ENCODE peak calls at places on chromosome 18, in six cellular contexts. S is A549, K is endothelial cell of umbilical vein, B is K562, X is IMR-90, F is right lobe of liver. W is an unnamed sample. For H3K4me1, the result is how much of the 10 kb centered on the place peaks cover.

GRCh38 chr18:70289351-70290330 is 796 bp downstream of the SOCS6 start:
- DNase-seq in K (peak), B (peak), X (peak), F (peak), S (no peak), W (no peak)

GRCh38 chr18:11674119-11674518 is 14.9 kb upstream of the GNAL start:
- DNase-seq in B (no peak), K (no peak), S (no peak), X (no peak), F (no peak), W (no peak)

GRCh38 chr18:36711813-36712444 is 116.9 kb downstream of the TPGS2 start:
- DNase-seq in B (no peak), K (no peak), S (peak), X (peak), F (no peak), W (no peak)

GRCh38 chr18:14074187-14074586 is 58.0 kb downstream of the ZNF519 start:
- DNase-seq in X (no peak), F (no peak), B (peak), S (peak), K (no peak), W (no peak)

GRCh38 chr18:33751613-33752221 is 173.7 kb downstream of the ASXL3 start:
- DNase-seq in B (no peak), K (peak), S (peak), F (no peak), X (peak), W (no peak)

GRCh38 chr18:70182548-70182947 is 22.9 kb downstream of the RTTN start:
- DNase-seq in K (no peak), X (no peak), B (no peak), F (no peak), S (no peak), W (no peak)

GRCh38 chr18:69954719-69955118 is 7.0 kb upstream of the CD226 start:
- DNase-seq in F (no peak), S (no peak), X (no peak), B (no peak), K (no peak), W (no peak)

GRCh38 chr18:37570336-37570930 is 4.8 kb upstream of the CELF4 start:
- DNase-seq in X (no peak), K (no peak), S (no peak), F (no peak), B (no peak), W (no peak)

GRCh38 chr18:48741866-48742265 is 203.0 kb downstream of the CTIF start:
- DNase-seq in B (no peak), K (no peak), X (no peak), F (no peak), S (no peak), W (no peak)

GRCh38 chr18:80210312-80211083 is 36.8 kb downstream of the PARD6G start:
- DNase-seq in S (no peak), F (no peak), B (no peak), X (peak), K (no peak), W (no peak)

GRCh38 chr18:59300676-59301285 is 17.7 kb downstream of the CPLX4 start:
- DNase-seq in S (no peak), B (no peak), X (no peak), F (no peak), K (no peak), W (no peak)

GRCh38 chr18:7105943-7106342 is 11.7 kb downstream of the LAMA1 start:
- DNase-seq in K (no peak), F (no peak), S (no peak), B (no peak), X (peak), W (no peak)

GRCh38 chr18:23540867-23541266 is 37.6 kb downstream of the RMC1 start:
- DNase-seq in K (no peak), F (no peak), B (peak), X (peak), S (no peak), W (no peak)

GRCh38 chr18:6414118-6414722 is 491 bp downstream of the L3MBTL4 start:
- DNase-seq in F (peak), K (no peak), X (no peak), B (no peak), S (no peak), W (peak)

GRCh38 chr18:5418985-5419495 is 123.5 kb upstream of the ZBTB14 start:
- DNase-seq in S (no peak), K (no peak), F (no peak), B (no peak), X (no peak), W (no peak)

GRCh38 chr18:78742346-78742745 is 237.3 kb upstream of the SALL3 start:
- DNase-seq in F (peak), B (no peak), K (no peak), X (no peak), S (no peak), W (peak)

GRCh38 chr18:75211721-75212625 is 1.4 kb downstream of the TSHZ1 start:
- DNase-seq in X (peak), B (peak), K (peak), F (peak), S (peak), W (peak)

GRCh38 chr18:62755454-62755853 is 40.1 kb downstream of the PHLPP1 start:
- DNase-seq in B (no peak), S (no peak), X (no peak), K (no peak), F (no peak), W (no peak)

GRCh38 chr18:23958036-23958435 is 56.5 kb upstream of the TTC39C start:
- DNase-seq in K (no peak), S (no peak), X (no peak), F (peak), B (no peak), W (no peak)

GRCh38 chr18:41524674-41525470 is 430.2 kb upstream of the PIK3C3 start:
- DNase-seq in F (no peak), B (no peak), S (no peak), K (no peak), X (no peak), W (no peak)

GRCh38 chr18:45957100-45957499 is 10.0 kb downstream of the EPG5 start:
- DNase-seq in F (no peak), X (peak), B (no peak), S (no peak), K (no peak), W (no peak)

GRCh38 chr18:10560457-10561045 is 34.7 kb downstream of the NAPG start:
- DNase-seq in S (peak), X (peak), B (peak), F (peak), K (peak), W (no peak)

GRCh38 chr18:51569153-51569552 is 371.7 kb upstream of the MEX3C start:
- DNase-seq in K (no peak), S (no peak), B (no peak), X (no peak), F (no peak), W (no peak)

GRCh38 chr18:75053028-75053624 is 155.8 kb downstream of the PTGR3 start:
- DNase-seq in F (no peak), X (no peak), S (no peak), K (no peak), B (no peak), W (no peak)

GRCh38 chr18:10419420-10420103 is 34.9 kb upstream of the APCDD1 start:
- DNase-seq in S (no peak), X (peak), B (peak), K (no peak), F (no peak), W (no peak)

GRCh38 chr18:46369323-46369722 is 265.1 kb downstream of the HAUS1 start:
- DNase-seq in S (no peak), F (no peak), K (no peak), B (no peak), X (no peak), W (no peak)

GRCh38 chr18:22169889-22170420 is 566 bp downstream of the GATA6 start:
- DNase-seq in F (peak), X (peak), S (no peak), K (peak), B (peak), W (peak)

GRCh38 chr18:22172594-22173049 is 3.2 kb downstream of the GATA6 start:
- DNase-seq in X (no peak), K (peak), B (no peak), S (no peak), F (no peak), W (no peak)

GRCh38 chr18:22171839-22172582 is 2.6 kb downstream of the GATA6 start:
- DNase-seq in B (no peak), X (no peak), S (no peak), F (no peak), K (no peak), W (no peak)

GRCh38 chr18:22170421-22171262 is 1.3 kb downstream of the GATA6 start:
- DNase-seq in X (peak), B (no peak), F (peak), S (peak), K (peak), W (peak)

GRCh38 chr18:22171263-22171838 is 2.0 kb downstream of the GATA6 start:
- DNase-seq in K (no peak), X (no peak), S (no peak), B (no peak), F (no peak), W (no peak)
- H3K27ac ChIP-seq in K (peak), X (peak), S (no peak), B (no peak), F (peak), W (peak)

DNA sequence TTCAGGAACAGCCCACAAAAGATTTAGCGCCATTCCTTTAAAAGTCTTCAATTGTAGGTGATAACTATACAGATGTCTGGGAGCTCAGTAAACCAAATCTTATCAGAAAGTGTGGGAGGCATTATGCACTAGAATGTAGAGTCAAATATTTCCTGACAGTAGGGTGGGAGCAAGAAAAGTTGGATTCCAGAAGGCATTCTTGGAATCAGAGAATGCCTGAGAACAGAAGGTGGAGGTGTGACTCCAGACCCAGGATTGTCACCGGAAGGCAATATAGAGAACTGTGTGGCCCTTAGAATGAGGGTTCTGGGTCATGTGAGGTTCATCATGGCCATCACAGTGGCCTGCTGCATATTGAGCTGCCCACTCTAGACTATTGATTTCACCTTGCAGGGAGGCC is 90.0 kb downstream of the SETBP1 start:
- DNase-seq in X (no peak), K (no peak), F (no peak), B (no peak), S (no peak), W (no peak)
- H3K4me1 ChIP-seq in X (under half), K (under half), F (under half), B (under half), S (under half), W (under half)

DNA sequence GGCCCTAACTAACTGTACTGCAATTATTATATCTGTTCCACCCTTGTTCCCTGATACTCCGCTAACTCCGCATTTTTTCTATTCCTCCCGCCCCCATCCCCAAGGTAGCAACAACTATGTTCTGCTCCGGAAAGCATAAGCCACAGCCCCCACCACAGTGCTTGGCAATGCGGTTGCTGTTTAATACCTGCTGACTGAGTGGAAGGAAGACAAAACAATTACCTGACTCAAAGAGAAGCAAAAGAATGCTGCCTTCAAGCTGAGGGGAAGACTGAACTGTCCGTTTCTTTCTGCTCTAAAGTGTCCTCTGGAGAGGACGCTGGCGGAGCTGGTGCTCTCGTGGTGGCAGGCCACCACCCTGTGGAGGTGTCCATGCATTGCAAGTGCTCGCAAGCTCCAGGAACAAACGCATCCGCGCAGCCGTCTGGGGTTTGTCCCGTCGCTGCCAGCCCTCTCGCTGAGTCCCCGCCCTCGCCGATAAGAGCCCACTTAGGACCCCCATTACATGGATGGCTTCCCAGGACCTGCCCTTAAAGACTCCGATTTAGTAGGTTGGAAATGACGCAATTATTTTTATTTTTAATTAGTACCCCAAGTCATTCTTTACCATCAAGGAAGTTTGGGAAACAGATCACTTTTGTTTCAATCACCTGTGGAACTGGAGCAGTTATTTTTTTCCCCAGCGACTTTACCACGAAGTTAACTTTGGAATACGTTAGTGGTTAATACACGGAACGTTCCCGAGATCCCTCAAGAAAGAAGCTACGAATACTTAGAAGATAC is 1.6 kb upstream of the MYL12A start:
- DNase-seq in S (peak), X (peak), F (peak), K (peak), B (peak), W (peak)
- TF ChIP-seq POLR2A in S (no peak), X (peak), F (peak), K (no peak), B (no peak), W (no peak)

GRCh38 chr18:73458186-73458964 is 590.6 kb upstream of the NETO1 start:
- DNase-seq in B (no peak), S (no peak), F (no peak), X (peak), K (no peak), W (no peak)

GRCh38 chr18:73462092-73462491 is 594.3 kb upstream of the NETO1 start:
- DNase-seq in X (peak), S (no peak), K (no peak), F (peak), B (no peak), W (no peak)

GRCh38 chr18:73456643-73457042 is 588.9 kb upstream of the NETO1 start:
- DNase-seq in S (no peak), X (no peak), K (no peak), F (no peak), B (no peak), W (no peak)

GRCh38 chr18:73461038-73461779 is 593.4 kb upstream of the NETO1 start:
- DNase-seq in B (no peak), K (no peak), X (peak), S (no peak), F (no peak), W (no peak)

DNA sequence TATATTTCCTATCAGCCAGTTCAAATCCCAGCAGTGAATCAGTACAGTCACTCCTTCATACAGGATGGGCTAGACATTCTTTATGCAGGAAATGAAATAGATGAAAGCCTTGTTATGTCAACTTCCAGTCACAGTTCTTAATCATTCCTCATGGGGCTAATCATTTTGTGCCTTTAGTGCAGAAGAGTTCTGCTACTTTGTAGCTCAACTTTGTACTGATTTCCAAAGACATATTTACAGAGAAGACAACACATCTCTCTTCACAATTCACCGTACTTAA is 593.9 kb upstream of the NETO1 start:
- DNase-seq in B (no peak), X (peak), K (no peak), S (no peak), F (no peak), W (no peak)
- H3K27ac ChIP-seq in B (no peak), X (no peak), K (no peak), S (no peak), F (no peak), W (no peak)

GRCh38 chr18:77074431-77074830 is 58.2 kb downstream of the MBP start:
- DNase-seq in K (no peak), X (no peak), S (no peak), F (no peak), B (no peak), W (no peak)
- H3K4me1 ChIP-seq in K (under half), X (under half), S (half or more), F (under half), B (under half), W (under half)

DNA sequence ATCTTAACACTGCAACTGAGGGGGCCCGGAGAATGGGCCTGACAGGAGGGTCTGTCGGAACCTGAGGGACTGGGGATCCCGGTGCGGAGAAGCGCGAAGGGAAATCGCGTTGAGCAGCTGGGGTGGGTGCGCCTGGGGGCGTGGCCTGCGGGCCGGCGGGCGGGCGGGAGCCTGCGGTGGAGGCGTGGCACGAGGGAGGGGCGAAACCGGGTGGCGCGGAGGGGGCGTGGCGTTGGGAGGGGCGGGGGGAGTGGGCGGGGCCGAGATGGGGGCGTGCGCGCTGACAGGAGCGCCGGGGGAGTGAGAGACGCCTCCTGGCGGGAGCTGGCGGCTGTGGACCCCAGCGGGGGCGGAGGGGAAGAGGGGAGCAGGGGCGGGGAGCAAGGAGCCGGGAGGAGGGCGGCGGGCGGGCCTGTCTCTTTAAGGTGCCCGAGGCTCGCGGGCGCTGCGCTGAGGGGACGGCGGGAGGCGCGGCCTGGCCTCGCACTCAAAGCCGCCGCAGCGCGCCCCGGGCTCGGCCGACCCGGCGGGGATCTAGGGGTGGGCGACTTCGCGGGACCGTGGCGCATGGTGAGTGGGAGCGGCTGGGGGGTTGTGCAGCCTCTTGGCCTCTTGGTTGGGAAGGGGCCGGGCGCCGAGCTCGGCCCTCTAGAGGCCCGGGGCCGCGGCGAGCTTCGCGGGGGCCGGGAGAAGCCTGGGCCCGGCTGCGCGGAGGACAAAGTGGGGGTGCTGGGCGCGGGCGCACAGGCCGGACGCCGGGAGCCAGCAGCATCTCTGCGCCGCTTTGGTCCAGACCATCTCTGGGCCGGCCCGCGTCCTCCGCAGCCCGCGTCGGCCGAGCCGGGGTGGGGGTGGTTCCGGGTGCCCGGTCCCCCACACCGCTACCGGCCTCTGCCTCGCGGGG is at the start of gene TWSG1:
- DNase-seq in S (peak), X (peak), B (peak), K (peak), F (peak), W (peak)
- TF ChIP-seq POLR2A in S (peak), X (no peak), B (peak), K (peak), F (peak), W (no peak)

GRCh38 chr18:57629399-57629798 is 7.8 kb upstream of the NARS1 start:
- DNase-seq in K (no peak), X (no peak), F (no peak), B (no peak), S (no peak), W (no peak)

GRCh38 chr18:57630759-57631660 is 9.4 kb upstream of the NARS1 start:
- DNase-seq in X (no peak), F (no peak), K (no peak), B (no peak), S (no peak), W (no peak)

GRCh38 chr18:57627488-57627887 is 5.9 kb upstream of the NARS1 start:
- DNase-seq in B (no peak), K (peak), X (peak), F (no peak), S (no peak), W (no peak)

GRCh38 chr18:57631697-57632096 is 10.1 kb upstream of the NARS1 start:
- DNase-seq in X (no peak), K (peak), B (peak), S (no peak), F (no peak), W (no peak)

DNA sequence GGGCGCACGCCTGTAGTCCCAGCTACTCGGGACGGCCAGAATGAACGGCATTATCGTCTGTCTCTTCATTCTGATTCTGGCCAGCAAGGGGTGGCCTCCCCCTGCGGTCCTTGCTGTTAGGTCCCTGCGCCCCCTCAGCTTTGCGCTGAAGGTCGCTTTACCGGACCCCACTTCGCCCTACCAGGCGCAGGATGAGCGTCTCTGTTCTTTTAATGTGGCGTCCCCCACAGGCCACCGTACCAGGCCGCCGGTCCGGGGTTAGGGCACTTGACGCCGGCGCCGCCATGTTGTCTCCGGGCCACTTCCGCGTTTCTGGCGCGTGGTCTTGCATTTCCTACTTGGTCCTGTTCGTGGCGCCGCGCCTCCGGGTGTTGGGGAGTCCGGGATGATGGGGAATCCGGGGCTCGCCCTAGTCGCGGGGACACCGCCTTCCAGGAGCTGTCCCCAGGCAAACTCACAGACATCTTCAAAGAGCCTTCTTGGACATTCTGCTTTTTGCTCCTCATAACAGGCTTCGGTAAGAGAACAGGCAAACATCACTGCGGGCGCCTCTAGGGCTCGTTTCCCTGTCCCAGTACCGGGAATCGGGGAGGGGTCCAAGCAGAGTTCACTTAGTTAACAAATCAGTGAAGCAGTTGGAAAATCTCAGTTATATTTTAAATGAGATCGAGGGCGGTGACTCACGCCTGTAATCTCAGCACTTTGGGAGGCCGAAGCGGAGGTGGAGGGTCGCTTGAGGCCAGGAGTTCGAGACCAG is 8.5 kb upstream of the NARS1 start:
- DNase-seq in B (peak), K (peak), F (peak), S (peak), X (peak), W (peak)
- H3K27ac ChIP-seq in B (peak), K (peak), F (peak), S (peak), X (peak), W (peak)

W was measured in spleen.